ENCODE peak calls at places on chromosome 15, in six cellular contexts. C is neural crest cell; V is SW480; M is left cardiac atrium; F is stimulated activated CD4-positive, alpha-beta T cell treated with anti-CD3 and anti-CD28 coated beads, Interleukin-1b, Interleukin-23, amount 100 ng/mL, for 48 hours; T is T-cell. Z is an unnamed sample.

GRCh38 chr15:74345051-74345450 is 22.4 kb downstream of the CYP11A1 start:
- DNase-seq in C (no peak), V (no peak), M (no peak), F (peak), T (no peak), Z (no peak)

GRCh38 chr15:66883322-66883911 is 181.4 kb downstream of the SMAD6 start:
- DNase-seq in C (no peak), V (peak), M (peak), F (no peak), T (no peak), Z (no peak)

GRCh38 chr15:77607111-77607893 is 25.4 kb downstream of the LINGO1 start:
- DNase-seq in C (no peak), V (no peak), M (no peak), F (no peak), T (no peak), Z (no peak)

GRCh38 chr15:75043509-75044257 is 20.3 kb downstream of the PPCDC start:
- DNase-seq in C (no peak), V (peak), M (peak), F (no peak), T (no peak), Z (no peak)

GRCh38 chr15:85865070-85865684 is 70.5 kb upstream of the KLHL25 start:
- DNase-seq in C (peak), V (peak), M (no peak), F (peak), T (no peak), Z (no peak)

GRCh38 chr15:62894322-62895085 is 148.0 kb upstream of the TPM1 start:
- DNase-seq in C (no peak), V (no peak), M (no peak), F (no peak), T (no peak), Z (no peak)

GRCh38 chr15:39213385-39213840 is 367.5 kb upstream of the THBS1 start:
- DNase-seq in C (peak), V (peak), M (peak), F (no peak), T (no peak), Z (no peak)

GRCh38 chr15:68693071-68693470 is 114.3 kb downstream of the CORO2B start:
- DNase-seq in C (no peak), V (peak), M (no peak), F (no peak), T (no peak), Z (peak)

Z was measured in NCI-H2227 treated with DMSO at 0.1 percent for 48 hours.